ENCODE peak calls at places on chromosomes 13 and 19, in five cellular contexts. D, B, Q, V and O are unnamed samples.
A peak's percentile ranks its signal among the peaks of the same experiment; 100 is the strongest.

GRCh38 chr13:61252213-61252612 is 163.4 kb downstream of the PCDH20 start:
- DNase-seq in D (no peak), B (no peak), Q (no peak), V (no peak), O (no peak)

GRCh38 chr13:56561327-56561726 is 579.4 kb upstream of the PRR20A start:
- DNase-seq in D (no peak), B (no peak), Q (no peak), V (no peak), O (no peak)

GRCh38 chr19:3404324-3405260 is 38.2 kb downstream of the NFIC start:
- DNase-seq in D (peak; percentile 91), B (peak; percentile 91), Q (peak; percentile 83), V (peak; percentile 88), O (peak; percentile 86)

GRCh38 chr19:5953034-5953589 is 24.8 kb downstream of the RANBP3 start:
- DNase-seq in D (no peak), B (no peak), Q (no peak), V (peak; percentile 45), O (no peak)

GRCh38 chr13:24784319-24784718 is 20.4 kb downstream of the RNF17 start:
- DNase-seq in D (no peak), B (no peak), Q (no peak), V (no peak), O (no peak)

GRCh38 chr13:29131881-29132668 is 311.9 kb downstream of the MTUS2 start:
- DNase-seq in D (no peak), B (no peak), Q (peak; percentile 27), V (no peak), O (no peak)

GRCh38 chr13:42594577-42595571 is 20.9 kb downstream of the TNFSF11 start:
- DNase-seq in D (no peak), B (peak; percentile 30), Q (peak; percentile 38), V (peak; percentile 27), O (peak; percentile 33)

GRCh38 chr19:30936276-30936675 is 413.0 kb downstream of the TSHZ3 start:
- DNase-seq in D (no peak), B (no peak), Q (no peak), V (no peak), O (no peak)

GRCh38 chr13:98480915-98481510 is 95.9 kb downstream of the STK24 start:
- DNase-seq in D (no peak), B (no peak), Q (no peak), V (peak; percentile 23), O (no peak)

GRCh38 chr13:43665388-43665787 is 121.4 kb downstream of the ENOX1 start:
- DNase-seq in D (no peak), B (no peak), Q (no peak), V (no peak), O (no peak)

GRCh38 chr13:80586356-80586755 is 245.4 kb upstream of the SPRY2 start:
- DNase-seq in D (no peak), B (no peak), Q (no peak), V (no peak), O (no peak)

GRCh38 chr19:23539499-23539898 is 144.2 kb upstream of the ZNF91 start:
- DNase-seq in D (no peak), B (no peak), Q (no peak), V (no peak), O (no peak)

GRCh38 chr19:48836089-48837017 is at the start of gene HSD17B14:
- DNase-seq in D (peak; percentile 75), B (peak; percentile 67), Q (peak; percentile 49), V (peak; percentile 69), O (no peak)

GRCh38 chr13:40189426-40189825 is 477.0 kb downstream of the FOXO1 start:
- DNase-seq in D (no peak), B (no peak), Q (no peak), V (no peak), O (no peak)
- H3K27ac ChIP-seq in D (no peak overlapping the region), B (peak overlapping the region; percentile 90), Q (no peak overlapping the region), V (no peak overlapping the region), O (peak overlapping the region; percentile 95)

GRCh38 chr13:50845211-50845610 is 1.7 kb upstream of the DLEU7 start:
- DNase-seq in D (no peak), B (no peak), Q (no peak), V (peak; percentile 36), O (no peak)

GRCh38 chr13:50842246-50842645 is 1.2 kb downstream of the DLEU7 start:
- DNase-seq in D (no peak), B (no peak), Q (no peak), V (no peak), O (no peak)

GRCh38 chr13:50844181-50844875 is 836 bp upstream of the DLEU7 start:
- DNase-seq in D (no peak), B (no peak), Q (no peak), V (no peak), O (no peak)

GRCh38 chr13:50842711-50843255 is 709 bp downstream of the DLEU7 start:
- DNase-seq in D (no peak), B (no peak), Q (no peak), V (no peak), O (peak; percentile 37)

GRCh38 chr13:50843256-50844043 is at the start of gene DLEU7:
- DNase-seq in D (no peak), B (no peak), Q (peak; percentile 14), V (peak; percentile 4), O (no peak)
- H3K27ac ChIP-seq in D (no peak within 1 kb of the TSS), B (no peak within 1 kb of the TSS), Q (no peak within 1 kb of the TSS), V (no peak within 1 kb of the TSS), O (no peak within 1 kb of the TSS)

DNA sequence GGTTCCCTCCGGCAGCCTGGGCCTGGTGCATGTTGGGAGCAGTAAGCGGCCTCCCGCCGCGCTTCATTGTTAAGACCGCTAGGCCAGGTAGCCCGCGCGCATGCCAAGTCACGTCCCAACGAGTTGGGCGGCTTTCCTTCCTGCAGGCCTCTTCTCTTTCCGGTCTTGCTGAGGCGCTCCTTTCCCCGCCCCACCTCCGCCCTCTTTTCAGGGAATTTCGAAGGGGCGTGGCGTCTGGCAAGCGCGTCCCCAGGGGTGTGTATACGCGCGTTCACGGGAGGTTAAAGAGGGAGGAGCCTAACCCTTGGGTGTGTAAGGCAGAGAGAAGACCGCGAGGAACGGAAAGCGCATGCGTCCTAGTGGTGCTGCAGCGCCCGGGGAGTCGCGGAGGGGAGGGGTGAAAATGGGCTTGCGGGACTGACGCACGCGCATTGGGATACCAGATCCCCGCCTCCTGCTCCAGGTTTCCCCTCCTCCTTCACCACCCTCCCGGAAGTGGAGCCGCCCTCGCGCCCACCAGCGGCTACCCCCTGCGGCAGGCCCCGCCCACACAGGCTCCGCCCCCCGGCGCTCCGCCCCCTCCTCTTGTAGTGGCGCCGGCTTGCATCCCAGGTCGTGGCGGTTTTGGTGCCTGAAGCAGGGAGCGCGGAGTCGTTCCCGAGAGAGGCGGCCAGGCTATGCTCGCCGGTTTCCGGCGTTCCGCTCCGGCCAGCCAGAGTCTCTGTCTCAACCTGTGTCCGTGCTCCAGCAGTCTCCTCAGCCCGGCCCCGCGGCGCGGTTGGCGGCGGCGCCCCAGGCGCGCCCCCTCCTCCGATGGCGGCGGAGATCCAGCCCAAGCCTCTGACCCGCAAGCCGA is at the start of gene WDFY2:
- DNase-seq in D (peak; percentile 100), B (peak; percentile 100), Q (peak; percentile 100), V (peak; percentile 100), O (peak; percentile 99)
- H3K27ac ChIP-seq in D (peak within 1 kb of the TSS; percentile 88), B (peak within 1 kb of the TSS; percentile 92), Q (peak within 1 kb of the TSS; percentile 88), V (peak within 1 kb of the TSS; percentile 84), O (peak within 1 kb of the TSS; percentile 96)

GRCh38 chr19:14383556-14383897 is 2.3 kb downstream of the ADGRE5 start:
- DNase-seq in D (no peak), B (no peak), Q (no peak), V (no peak), O (no peak)

GRCh38 chr19:14375055-14375581 is 6.1 kb upstream of the ADGRE5 start:
- DNase-seq in D (peak; percentile 83), B (peak; percentile 32), Q (peak; percentile 53), V (no peak), O (no peak)

GRCh38 chr19:14381689-14382474 is 638 bp downstream of the ADGRE5 start:
- DNase-seq in D (no peak), B (no peak), Q (no peak), V (peak; percentile 31), O (no peak)

GRCh38 chr19:14375582-14376291 is 5.5 kb upstream of the ADGRE5 start:
- DNase-seq in D (no peak), B (no peak), Q (no peak), V (no peak), O (no peak)

GRCh38 chr19:14378890-14379289 is 2.4 kb upstream of the ADGRE5 start:
- DNase-seq in D (no peak), B (no peak), Q (no peak), V (no peak), O (no peak)
- H3K27ac ChIP-seq in D (peak overlapping the region; percentile 87), B (no peak overlapping the region), Q (no peak overlapping the region), V (no peak overlapping the region), O (no peak overlapping the region)

GRCh38 chr19:46945668-46946067 is 74.0 kb upstream of the NPAS1 start:
- DNase-seq in D (no peak), B (no peak), Q (no peak), V (no peak), O (no peak)
- H3K27ac ChIP-seq in D (peak overlapping the region; percentile 44), B (peak overlapping the region; percentile 76), Q (peak overlapping the region; percentile 88), V (peak overlapping the region; percentile 71), O (peak overlapping the region; percentile 84)

GRCh38 chr13:110336681-110337080 is 29.6 kb downstream of the COL4A2 start:
- DNase-seq in D (no peak), B (no peak), Q (no peak), V (no peak), O (no peak)
- H3K27ac ChIP-seq in D (peak overlapping the region; percentile 56), B (peak overlapping the region; percentile 86), Q (no peak overlapping the region), V (peak overlapping the region; percentile 60), O (no peak overlapping the region)

GRCh38 chr13:73740681-73741080 is 393.5 kb downstream of the KLF12 start:
- DNase-seq in D (no peak), B (no peak), Q (no peak), V (peak; percentile 6), O (peak; percentile 46)
- H3K27ac ChIP-seq in D (no peak overlapping the region), B (no peak overlapping the region), Q (no peak overlapping the region), V (no peak overlapping the region), O (peak overlapping the region; percentile 70)

GRCh38 chr19:13002389-13002898 is 7.2 kb downstream of the NFIX start:
- DNase-seq in D (peak; percentile 80), B (peak; percentile 75), Q (no peak), V (no peak), O (peak; percentile 91)

GRCh38 chr19:13001502-13002388 is 6.5 kb downstream of the NFIX start:
- DNase-seq in D (no peak), B (peak; percentile 84), Q (no peak), V (peak; percentile 78), O (peak; percentile 87)

GRCh38 chr19:12997967-12998940 is 3.0 kb downstream of the NFIX start:
- DNase-seq in D (no peak), B (no peak), Q (no peak), V (no peak), O (no peak)

GRCh38 chr19:13002970-13003540 is 7.8 kb downstream of the NFIX start:
- DNase-seq in D (no peak), B (no peak), Q (no peak), V (no peak), O (no peak)

DNA sequence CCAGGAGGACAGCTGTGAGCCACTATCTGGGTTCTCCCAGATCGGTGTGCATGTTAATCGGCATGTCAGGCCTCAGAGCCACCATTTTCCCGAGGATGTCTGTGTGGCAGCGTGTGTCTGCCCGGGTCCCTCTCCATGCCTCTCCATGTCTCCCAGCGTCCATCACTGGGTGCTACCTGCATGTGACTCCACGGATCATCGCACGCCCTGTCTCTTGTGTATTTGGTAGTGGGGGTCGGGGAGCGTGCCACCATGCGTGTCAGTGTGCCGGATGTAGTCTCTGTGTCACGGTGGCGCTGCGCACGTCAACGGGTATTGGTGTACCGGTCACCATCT is 5.9 kb downstream of the NFIX start:
- DNase-seq in D (no peak), B (no peak), Q (no peak), V (no peak), O (no peak)
- H3K27ac ChIP-seq in D (peak overlapping the region; percentile 86), B (peak overlapping the region; percentile 95), Q (no peak overlapping the region), V (peak overlapping the region; percentile 82), O (peak overlapping the region; percentile 97)